ENCODE peak calls at places on chromosomes 6 and 20, in six cellular contexts. U is HepG2, H is K562, J is GM12891, A is H1, R is GM12878. Q is an unnamed sample.

GRCh38 chr20:56443654-56444540 is 24.5 kb upstream of the RTF2 start:
- DNase-seq in U (peak; percentile 29), H (no peak), J (no peak), A (no peak), R (no peak), Q (no peak)

GRCh38 chr6:134676307-134677281 is 273.3 kb downstream of the ALDH8A1 start:
- DNase-seq in U (no peak), H (no peak), J (no peak), A (no peak), R (no peak), Q (no peak)

GRCh38 chr6:31734703-31735500 is 1.4 kb downstream of the CLIC1 start:
- DNase-seq in U (peak; percentile 65), H (peak; percentile 85), J (peak; percentile 65), A (peak; percentile 56), R (peak; percentile 60), Q (peak; percentile 62)

GRCh38 chr6:162862462-162862861 is 134.7 kb downstream of the PACRG start:
- DNase-seq in U (no peak), H (no peak), J (no peak), A (no peak), R (no peak), Q (no peak)

GRCh38 chr6:147782302-147782701 is 273.8 kb downstream of the SAMD5 start:
- DNase-seq in U (no peak), H (no peak), J (no peak), A (no peak), R (no peak), Q (no peak)

GRCh38 chr20:44247676-44248419 is 740 bp downstream of the GDAP1L1 start:
- DNase-seq in U (peak; percentile 80), H (peak; percentile 91), J (peak; percentile 56), A (peak; percentile 63), R (no peak), Q (no peak)

GRCh38 chr6:131049515-131050081 is 13.4 kb downstream of the EPB41L2 start:
- DNase-seq in U (no peak), H (no peak), J (no peak), A (no peak), R (no peak), Q (no peak)

GRCh38 chr6:37942606-37943376 is 123.3 kb downstream of the ZFAND3 start:
- DNase-seq in U (no peak), H (no peak), J (no peak), A (no peak), R (no peak), Q (no peak)

GRCh38 chr6:124056884-124057283 is 253.2 kb downstream of the NKAIN2 start:
- DNase-seq in U (no peak), H (no peak), J (no peak), A (no peak), R (no peak), Q (no peak)

GRCh38 chr20:31989030-31989645 is 21.1 kb upstream of the CCM2L start:
- DNase-seq in U (no peak), H (no peak), J (no peak), A (no peak), R (no peak), Q (no peak)
- TF ChIP-seq POLR2AphosphoS5 in U (no peak), H (no peak), J (no peak), A (no peak), R (no peak), Q (no peak)

GRCh38 chr6:154039231-154039842 is at the start of gene OPRM1:
- DNase-seq in U (no peak), H (peak; percentile 20), J (no peak), A (peak; percentile 73), R (no peak), Q (peak; percentile 5)
- TF ChIP-seq TAF1 in U (no peak), H (no peak), J (no peak), A (no peak), R (no peak), Q (no peak)

DNA sequence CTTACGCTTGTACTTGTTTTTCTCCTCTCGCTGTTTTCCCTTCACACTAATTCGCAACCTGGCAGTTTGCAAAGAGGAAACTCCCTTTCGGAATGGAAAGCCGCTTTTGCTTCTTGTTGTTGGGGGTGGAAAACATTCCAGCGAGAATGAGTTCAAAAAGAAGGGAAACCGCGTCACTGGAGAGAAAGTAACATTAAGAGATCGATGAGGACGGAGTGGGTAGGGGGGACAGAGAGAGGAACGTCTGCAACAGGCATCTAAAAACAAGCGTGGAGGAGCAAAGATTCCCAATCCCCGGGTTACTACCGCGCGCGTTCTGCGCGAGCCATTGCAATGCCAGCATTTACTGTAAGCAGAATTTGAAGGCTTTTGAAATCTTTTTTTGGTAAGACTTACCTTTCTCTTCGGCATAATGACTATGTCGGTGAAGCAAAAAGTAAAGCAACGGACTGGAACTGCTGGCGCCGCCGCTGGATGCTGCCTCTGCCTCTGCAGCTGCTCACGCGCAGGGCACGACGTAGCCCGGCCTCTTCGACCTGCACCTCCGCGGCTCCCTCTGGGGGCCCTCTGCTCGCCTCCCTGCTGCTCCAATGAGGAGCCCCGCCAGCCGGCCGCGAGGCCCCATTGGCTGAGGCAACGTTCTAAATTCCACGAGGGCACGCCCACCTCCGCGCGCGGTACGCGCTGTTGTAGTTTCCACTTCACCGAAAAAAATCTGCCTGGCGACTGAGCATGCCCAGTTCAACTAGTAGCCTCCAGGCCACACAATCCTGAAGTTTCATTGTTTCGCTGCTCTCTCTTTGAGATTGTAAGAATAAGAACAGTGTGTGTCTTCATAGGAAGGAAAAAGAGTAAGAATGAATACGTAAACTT is at the start of gene HMGN3:
- DNase-seq in U (peak; percentile 85), H (peak; percentile 88), J (peak; percentile 63), A (peak; percentile 59), R (peak; percentile 79), Q (peak; percentile 71)
- TF ChIP-seq POLR2A in U (peak; percentile 86), H (peak; percentile 67), J (peak; percentile 71), A (peak; percentile 85), R (peak; percentile 90), Q (peak; percentile 83)

DNA sequence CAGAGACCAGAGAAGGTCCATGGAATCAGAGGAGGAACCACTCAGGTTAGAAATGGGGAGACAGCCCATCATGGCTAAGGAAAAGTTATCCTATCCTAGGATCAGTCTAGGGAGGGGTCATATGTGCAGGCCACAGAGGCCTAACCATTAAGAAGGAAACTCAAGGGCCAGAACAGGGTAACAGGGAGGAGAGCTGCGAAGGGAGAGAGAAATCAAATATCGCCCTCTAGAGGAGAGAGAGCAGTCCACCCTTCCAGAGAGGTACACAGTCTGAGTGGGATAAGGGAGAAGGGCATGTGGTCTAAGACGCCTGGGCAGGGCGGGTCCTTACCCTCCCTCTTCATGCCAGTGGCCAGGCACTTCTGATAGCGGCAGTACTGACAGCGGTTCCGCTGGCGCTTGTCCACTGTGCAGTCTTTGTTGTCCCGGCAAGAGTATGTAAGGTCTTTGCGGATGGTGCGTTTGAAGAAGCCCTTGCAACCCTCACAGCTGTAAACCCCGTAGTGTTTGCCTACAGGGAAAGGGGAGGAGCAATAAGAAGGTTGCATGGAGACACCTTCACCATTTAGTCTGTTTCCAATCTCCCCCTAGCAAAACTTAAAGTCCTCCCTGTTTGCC is 2.9 kb downstream of the RXRB start:
- DNase-seq in U (peak; percentile 80), H (peak; percentile 75), J (peak; percentile 66), A (no peak), R (no peak), Q (no peak)
- TF ChIP-seq POLR2AphosphoS5 in U (no peak), H (no peak), J (no peak), A (no peak), R (no peak), Q (no peak)